ENCODE peak calls at places on chromosomes 3 and 15, in seven cellular contexts. F is neuronal stem cell, K is H1, D is IMR-90, B is mesendoderm, G is mesenchymal stem cell, I is trophoblast cell. O is an unnamed sample.
A peak's percentile ranks its signal among the peaks of the same experiment; 100 is the strongest.

GRCh38 chr3:83011471-83011870 is 1250.0 kb upstream of the GBE1 start:
- DNase-seq in I (no peak), F (no peak), K (no peak), D (no peak), G (no peak), B (no peak), O (no peak)

GRCh38 chr15:81752149-81752942 is 293.5 kb downstream of the MEX3B start:
- DNase-seq in D (peak; percentile 15), G (peak; percentile 38), B (no peak), K (peak; percentile 41), I (peak; percentile 57), F (no peak), O (no peak)

GRCh38 chr3:23219552-23219951 is 16.4 kb downstream of the UBE2E2 start:
- DNase-seq in G (no peak), I (no peak), B (peak; percentile 90), K (no peak), F (no peak), D (no peak), O (no peak)

GRCh38 chr15:101267320-101268104 is 9.8 kb downstream of the SELENOS start:
- DNase-seq in D (peak; percentile 91), F (no peak), K (no peak), B (peak; percentile 62), G (peak; percentile 42), I (no peak), O (peak; percentile 66)

GRCh38 chr3:134377896-134378295 is 3.6 kb upstream of the AMOTL2 start:
- DNase-seq in B (no peak), K (peak; percentile 39), F (no peak), I (no peak), G (no peak), D (no peak), O (peak; percentile 23)

GRCh38 chr15:34708422-34708821 is 46.4 kb downstream of the GJD2 start:
- DNase-seq in K (no peak), F (peak; percentile 55), D (peak; percentile 66), B (peak; percentile 92), I (no peak), G (peak; percentile 78), O (peak; percentile 38)

GRCh38 chr3:64687381-64687780 is 419 bp downstream of the ADAMTS9 start:
- DNase-seq in D (no peak), B (no peak), K (peak; percentile 81), I (no peak), F (no peak), G (no peak), O (no peak)

GRCh38 chr3:23406576-23406975 is 203.4 kb downstream of the UBE2E2 start:
- DNase-seq in B (peak; percentile 30), K (no peak), G (no peak), I (no peak), F (no peak), D (peak; percentile 4), O (no peak)

GRCh38 chr3:127217594-127218456 is 24.9 kb downstream of the PRR23E start:
- DNase-seq in K (no peak), I (no peak), F (no peak), G (no peak), B (no peak), D (peak; percentile 1), O (no peak)

GRCh38 chr15:52292780-52293392 is 2.7 kb downstream of the MYO5C start:
- DNase-seq in K (no peak), D (no peak), B (no peak), F (no peak), G (no peak), I (no peak), O (no peak)

GRCh38 chr3:170511371-170511770 is 74.5 kb downstream of the SLC7A14 start:
- DNase-seq in F (no peak), B (no peak), D (no peak), K (no peak), I (no peak), G (no peak), O (no peak)

GRCh38 chr3:38640661-38641441 is 8.6 kb downstream of the SCN5A start:
- DNase-seq in K (peak; percentile 88), F (peak; percentile 86), G (no peak), B (peak; percentile 83), I (no peak), D (no peak), O (peak; percentile 90)

GRCh38 chr3:3110299-3110630 is at the start of gene IL5RA:
- DNase-seq in B (peak; percentile 93), K (no peak), I (peak; percentile 14), F (no peak), G (peak; percentile 84), D (no peak), O (peak; percentile 35)

GRCh38 chr3:50264964-50265485 is 3.9 kb upstream of the SEMA3B start:
- DNase-seq in K (no peak), I (peak; percentile 91), B (no peak), F (no peak), D (no peak), G (no peak), O (no peak)

GRCh38 chr3:114057011-114057347 is 442 bp downstream of the QTRT2 start:
- DNase-seq in D (no peak), F (no peak), I (no peak), B (no peak), K (no peak), G (no peak), O (no peak)

GRCh38 chr3:13844911-13845310 is 35.0 kb downstream of the WNT7A start:
- DNase-seq in I (no peak), K (no peak), B (no peak), D (no peak), G (no peak), F (no peak), O (no peak)

GRCh38 chr3:42501321-42501680 is 1.1 kb upstream of the VIPR1 start:
- DNase-seq in G (no peak), F (no peak), B (peak; percentile 45), I (no peak), K (peak; percentile 71), D (no peak), O (peak; percentile 74)

GRCh38 chr3:160225181-160226025 is at the start of gene C3orf80:
- DNase-seq in D (peak; percentile 26), I (peak; percentile 14), B (peak; percentile 85), G (peak; percentile 47), F (peak; percentile 65), K (peak; percentile 85), O (peak; percentile 78)

DNA sequence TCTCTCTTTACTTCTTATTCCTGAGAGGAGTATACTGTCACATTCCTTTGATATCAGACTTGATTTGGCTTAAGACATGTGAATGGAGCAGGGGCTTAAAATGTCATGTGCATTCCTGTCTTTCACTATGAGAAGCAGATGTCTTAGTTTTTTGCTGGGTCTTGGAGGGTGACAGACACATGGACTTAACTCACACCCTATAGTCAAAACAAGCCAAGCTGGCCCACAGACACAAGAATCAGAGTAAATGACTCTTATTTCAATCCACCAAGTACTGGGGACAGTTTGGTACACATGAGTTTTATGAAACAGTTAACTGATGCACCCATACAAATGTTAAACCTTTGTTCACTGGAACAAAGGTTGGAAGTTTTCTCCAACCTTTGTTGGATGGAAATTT is 1024.1 kb upstream of the CFAP20DC start:
- DNase-seq in D (no peak), I (no peak), G (no peak), F (no peak), B (peak; percentile 27), K (no peak), O (no peak)
- H3K4ac ChIP-seq in D (no peak overlapping the region), I (no peak overlapping the region), G (no peak overlapping the region), F (no peak overlapping the region), B (no peak overlapping the region), K (no peak overlapping the region), O (no peak overlapping the region)

GRCh38 chr3:45635475-45636256 is 41.1 kb downstream of the LIMD1 start:
- DNase-seq in I (peak; percentile 44), F (no peak), K (no peak), B (peak; percentile 97), D (peak; percentile 81), G (peak; percentile 73), O (peak; percentile 76)
- H2AK5ac ChIP-seq in I (no peak overlapping the region), F (no peak overlapping the region), K (peak overlapping the region; percentile 87), B (peak overlapping the region; percentile 44), D (peak overlapping the region; percentile 83), G (peak overlapping the region; percentile 98), O (peak overlapping the region; percentile 26)

GRCh38 chr3:128730521-128730920 is 4.5 kb downstream of the RAB7A start:
- DNase-seq in K (no peak), D (no peak), F (no peak), I (no peak), G (no peak), B (no peak), O (no peak)

GRCh38 chr3:128735884-128736283 is 9.9 kb downstream of the RAB7A start:
- DNase-seq in G (peak; percentile 6), I (no peak), K (no peak), D (no peak), B (no peak), F (no peak), O (no peak)

GRCh38 chr3:128735287-128735686 is 9.3 kb downstream of the RAB7A start:
- DNase-seq in K (no peak), I (no peak), D (no peak), G (no peak), B (no peak), F (no peak), O (no peak)

GRCh38 chr3:128736598-128736997 is 10.6 kb downstream of the RAB7A start:
- DNase-seq in D (peak; percentile 64), F (no peak), B (no peak), K (no peak), I (no peak), G (peak; percentile 31), O (no peak)

GRCh38 chr3:128734523-128735189 is 8.7 kb downstream of the RAB7A start:
- DNase-seq in K (no peak), D (no peak), F (no peak), I (no peak), G (no peak), B (no peak), O (no peak)
- H3K4me1 ChIP-seq in K (no peaks in the 10 kb centered on the region), D (peaks cover 15% of the 10 kb centered on the region), F (no peaks in the 10 kb centered on the region), I (no peaks in the 10 kb centered on the region), G (peaks cover 2% of the 10 kb centered on the region), B (no peaks in the 10 kb centered on the region), O (no peaks in the 10 kb centered on the region)

GRCh38 chr3:123397921-123398785 is 50.7 kb downstream of the ADCY5 start:
- DNase-seq in F (no peak), D (no peak), K (no peak), B (no peak), G (no peak), I (peak; percentile 18), O (no peak)
- H3K4ac ChIP-seq in F (no peak overlapping the region), D (no peak overlapping the region), K (no peak overlapping the region), B (no peak overlapping the region), G (no peak overlapping the region), I (no peak overlapping the region), O (no peak overlapping the region)

GRCh38 chr15:79960502-79961217 is 10.3 kb downstream of the BCL2A1 start:
- DNase-seq in F (no peak), G (peak; percentile 12), I (no peak), B (no peak), K (no peak), D (peak; percentile 28), O (no peak)
- H2AK5ac ChIP-seq in F (no peak overlapping the region), G (no peak overlapping the region), I (no peak overlapping the region), B (no peak overlapping the region), K (no peak overlapping the region), D (peak overlapping the region; percentile 15), O (no peak overlapping the region)